ENCODE peak calls at places on chromosomes 5 and 9, in four cellular contexts. S is fibroblast of mammary gland; N is CD4-positive, alpha-beta T cell; R is cardiac muscle cell. I is an unnamed sample.

GRCh38 chr9:92971121-92971520 is 23.8 kb downstream of the FGD3 start:
- DNase-seq in S (no peak), N (no peak), R (no peak), I (no peak)

GRCh38 chr5:104372796-104373195 is 810.2 kb upstream of the NUDT12 start:
- DNase-seq in S (no peak), R (peak), N (no peak), I (no peak)

GRCh38 chr9:84556556-84556955 is 113.0 kb upstream of the NTRK2 start:
- DNase-seq in S (no peak), R (no peak), N (no peak), I (no peak)

GRCh38 chr9:83972286-83972685 is 7.7 kb downstream of the HNRNPK start:
- DNase-seq in R (no peak), N (no peak), S (peak), I (no peak)

GRCh38 chr9:32378993-32379729 is 5.3 kb upstream of the ACO1 start:
- DNase-seq in N (peak), R (peak), S (peak), I (peak)

GRCh38 chr5:14153071-14153864 is 10.1 kb downstream of the TRIO start:
- DNase-seq in S (no peak), N (no peak), R (no peak), I (no peak)

GRCh38 chr5:95110112-95110511 is 174.8 kb downstream of the MCTP1 start:
- DNase-seq in R (no peak), N (no peak), S (no peak), I (no peak)

GRCh38 chr5:11902304-11902703 is 1.9 kb downstream of the CTNND2 start:
- DNase-seq in S (no peak), N (no peak), R (no peak), I (no peak)

GRCh38 chr9:2199999-2200796 is 185.1 kb downstream of the SMARCA2 start:
- DNase-seq in N (no peak), R (no peak), S (no peak), I (no peak)

GRCh38 chr5:154714271-154714986 is 40.7 kb upstream of the LARP1 start:
- DNase-seq in N (no peak), R (no peak), S (no peak), I (no peak)

GRCh38 chr9:111451570-111451969 is 32.6 kb downstream of the ECPAS start:
- DNase-seq in R (no peak), S (peak), N (no peak), I (no peak)

GRCh38 chr9:112547712-112548440 is 61.2 kb downstream of the KIAA1958 start:
- DNase-seq in N (no peak), R (no peak), S (no peak), I (no peak)

GRCh38 chr9:70485273-70485858 is 70.9 kb upstream of the KLF9 start:
- DNase-seq in N (no peak), R (peak), S (no peak), I (no peak)

GRCh38 chr9:124040186-124040920 is 28.8 kb downstream of the LHX2 start:
- DNase-seq in S (peak), N (no peak), R (peak), I (no peak)

GRCh38 chr9:134922066-134922931 is 4.6 kb upstream of the FCN1 start:
- DNase-seq in S (no peak), N (no peak), R (peak), I (no peak)

GRCh38 chr9:98859941-98860340 is 52.5 kb downstream of the GALNT12 start:
- DNase-seq in R (no peak), S (no peak), N (no peak), I (no peak)

GRCh38 chr5:141914154-141914743 is 9.4 kb upstream of the DELE1 start:
- DNase-seq in N (peak), S (no peak), R (peak), I (no peak)

GRCh38 chr5:82884821-82885471 is 192.2 kb downstream of the TMEM167A start:
- DNase-seq in R (no peak), S (no peak), N (no peak), I (no peak)

GRCh38 chr5:6181147-6181729 is 197.1 kb downstream of the MED10 start:
- DNase-seq in S (no peak), R (no peak), N (no peak), I (no peak)

GRCh38 chr5:14407746-14408175 is 173.8 kb upstream of the OTULINL start:
- DNase-seq in N (no peak), R (peak), S (peak), I (no peak)

GRCh38 chr5:150505041-150505511 is 2.9 kb upstream of the NDST1 start:
- DNase-seq in S (no peak), R (no peak), N (no peak), I (no peak)

GRCh38 chr5:53820119-53820801 is 259.8 kb downstream of the NDUFS4 start:
- DNase-seq in N (no peak), S (no peak), R (no peak), I (no peak)

GRCh38 chr9:108885643-108886348 is 23.7 kb downstream of the ACTL7A start:
- DNase-seq in S (peak), R (peak), N (no peak), I (no peak)

GRCh38 chr9:33172256-33172678 is 5.1 kb upstream of the B4GALT1 start:
- DNase-seq in R (peak), N (no peak), S (no peak), I (no peak)

GRCh38 chr5:125668904-125669303 is 754.3 kb upstream of the GRAMD2B start:
- DNase-seq in R (no peak), N (no peak), S (no peak), I (peak)

GRCh38 chr9:137556069-137556838 is 4.6 kb downstream of the MRPL41 start:
- DNase-seq in S (peak), R (peak), N (no peak), I (no peak)

GRCh38 chr5:76403963-76404693 is 1.0 kb downstream of the IQGAP2 start:
- DNase-seq in S (no peak), N (peak), R (no peak), I (no peak)

GRCh38 chr5:76403713-76403962 is 553 bp downstream of the IQGAP2 start:
- DNase-seq in S (no peak), R (peak), N (no peak), I (no peak)

GRCh38 chr5:76406014-76406413 is 2.9 kb downstream of the IQGAP2 start:
- DNase-seq in R (no peak), S (no peak), N (no peak), I (no peak)

GRCh38 chr5:76402880-76403712 is at the start of gene IQGAP2:
- DNase-seq in R (peak), N (peak), S (peak), I (peak)

GRCh38 chr5:76404694-76405306 is 1.7 kb downstream of the IQGAP2 start:
- DNase-seq in S (no peak), N (no peak), R (no peak), I (no peak)
- TF ChIP-seq CTCF in S (no peak), N (no peak), R (no peak), I (no peak)

DNA sequence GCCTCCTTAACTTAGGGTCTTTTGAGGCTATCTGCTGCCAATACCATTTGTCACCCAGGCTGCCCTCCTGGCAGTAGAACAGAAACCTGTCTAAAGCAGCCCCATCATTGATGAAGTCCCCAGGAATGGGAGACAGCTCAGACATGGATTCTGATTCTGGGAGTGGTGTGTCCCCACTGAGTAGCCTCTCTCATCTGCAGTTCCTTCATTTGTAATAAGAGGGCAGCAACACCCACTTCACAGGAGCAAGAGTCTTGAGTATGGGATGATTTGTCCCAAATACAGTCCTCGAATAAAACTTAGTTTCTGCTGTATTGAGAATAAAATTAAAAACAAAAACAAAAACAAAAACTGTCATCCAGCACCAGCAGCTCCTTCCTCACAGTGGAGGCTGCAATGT is 167.6 kb downstream of the ASTN2 start:
- DNase-seq in N (no peak), R (peak), S (no peak), I (peak)
- TF ChIP-seq CTCF in N (no peak), R (peak), S (no peak), I (peak)

DNA sequence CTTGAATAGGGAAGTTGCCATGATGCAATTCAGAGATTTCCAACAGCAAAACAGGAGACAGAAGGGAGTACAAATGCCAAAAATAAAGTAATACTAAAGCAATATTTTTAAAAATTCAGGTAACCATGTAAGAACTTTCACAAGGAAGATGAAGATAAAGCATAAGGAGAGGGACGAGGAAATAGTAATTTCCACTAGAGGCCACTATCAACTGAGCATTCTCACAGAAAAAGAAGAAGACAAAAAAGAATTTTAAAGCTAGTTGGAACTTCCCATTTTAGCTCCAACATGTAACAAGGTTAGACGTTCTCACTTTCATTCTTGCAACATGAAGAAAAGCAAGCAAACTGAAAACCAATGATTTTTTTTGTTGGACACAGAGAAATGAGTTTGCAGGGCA is 779.9 kb upstream of the CDH6 start:
- DNase-seq in S (no peak), R (no peak), N (no peak), I (no peak)
- TF ChIP-seq CTCF in S (no peak), R (no peak), N (no peak), I (no peak)

DNA sequence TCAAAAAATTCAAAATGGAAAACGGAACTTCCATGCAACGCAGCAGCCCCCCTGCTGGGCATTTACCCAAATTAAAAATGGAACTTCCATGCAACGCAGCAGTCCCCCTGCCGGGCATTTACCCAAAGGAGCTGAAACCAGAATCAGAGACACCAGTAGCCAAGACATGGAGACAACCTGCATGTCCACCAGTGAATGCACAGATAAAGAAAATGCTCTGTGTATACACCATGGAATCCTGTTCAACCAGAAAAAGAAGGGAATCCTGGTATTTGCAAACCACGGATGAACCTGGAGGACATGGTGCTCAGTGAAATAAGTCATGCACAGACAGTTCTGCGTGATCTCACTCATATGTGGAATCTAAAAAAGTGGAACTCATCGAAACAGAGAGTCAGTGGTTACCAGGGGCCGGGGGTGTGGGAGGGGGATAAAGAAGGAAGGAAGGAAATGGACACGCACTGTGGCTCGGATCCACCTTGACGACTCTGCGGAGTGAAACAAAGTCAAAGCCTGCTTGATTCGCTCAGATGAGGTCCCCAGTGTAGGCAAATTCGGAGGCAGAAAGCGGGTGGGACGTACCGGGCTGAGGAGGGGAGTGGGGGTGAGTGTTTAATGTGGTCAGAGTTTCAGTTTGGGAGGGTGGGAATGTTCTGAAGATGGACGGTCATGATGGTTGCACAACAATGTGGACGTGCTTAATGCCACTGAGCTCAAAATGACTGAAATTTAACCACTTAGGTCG is 40.2 kb upstream of the EXOC3 start:
- DNase-seq in S (no peak), R (no peak), N (no peak), I (no peak)
- TF ChIP-seq CTCF in S (no peak), R (no peak), N (no peak), I (no peak)